ENCODE peak calls at places on chromosomes 2 and 18, in six cellular contexts. V, F, B, E, S and W are unnamed samples.

GRCh38 chr18:43662657-43663056 is 385.4 kb upstream of the SYT4 start:
- DNase-seq in V (no peak), F (no peak), B (no peak), E (no peak), S (peak), W (no peak)

GRCh38 chr2:170816499-170817246 is at the start of gene GAD1:
- DNase-seq in V (peak), F (peak), B (peak), E (peak), S (peak), W (peak)

GRCh38 chr18:52277785-52278184 is 62.2 kb upstream of the DCC start:
- DNase-seq in V (no peak), F (no peak), B (no peak), E (no peak), S (no peak), W (no peak)

GRCh38 chr2:20582600-20583221 is 68.2 kb downstream of the HS1BP3 start:
- DNase-seq in V (no peak), F (no peak), B (no peak), E (peak), S (no peak), W (peak)

GRCh38 chr2:137228566-137228965 is 463.2 kb downstream of the THSD7B start:
- DNase-seq in V (no peak), F (no peak), B (no peak), E (no peak), S (peak), W (no peak)

GRCh38 chr2:239393941-239394340 is 6.9 kb downstream of the HDAC4 start:
- DNase-seq in V (no peak), F (no peak), B (no peak), E (no peak), S (peak), W (no peak)

GRCh38 chr18:61587865-61588264 is 254.6 kb downstream of the CDH20 start:
- DNase-seq in V (no peak), F (no peak), B (no peak), E (no peak), S (no peak), W (no peak)

GRCh38 chr18:41870817-41871216 is 84.2 kb upstream of the PIK3C3 start:
- DNase-seq in V (no peak), F (no peak), B (no peak), E (no peak), S (peak), W (no peak)

GRCh38 chr2:215104226-215104625 is 34.2 kb downstream of the ABCA12 start:
- DNase-seq in V (no peak), F (no peak), B (no peak), E (no peak), S (no peak), W (no peak)

GRCh38 chr18:11387880-11388279 is 221.5 kb upstream of the SLC35G4 start:
- DNase-seq in V (peak), F (no peak), B (peak), E (peak), S (peak), W (peak)

GRCh38 chr2:54041135-54041534 is 70.3 kb upstream of the PSME4 start:
- DNase-seq in V (peak), F (no peak), B (no peak), E (no peak), S (no peak), W (no peak)

GRCh38 chr2:72619622-72620021 is 206.2 kb downstream of the EXOC6B start:
- DNase-seq in V (no peak), F (peak), B (no peak), E (no peak), S (no peak), W (no peak)

GRCh38 chr2:181770145-181770544 is 89.8 kb upstream of the NEUROD1 start:
- DNase-seq in V (no peak), F (no peak), B (no peak), E (no peak), S (peak), W (no peak)

GRCh38 chr2:173452436-173452835 is 97.8 kb downstream of the CDCA7 start:
- DNase-seq in V (no peak), F (no peak), B (no peak), E (no peak), S (no peak), W (no peak)

GRCh38 chr2:11344956-11345671 is 678 bp upstream of the ROCK2 start:
- DNase-seq in V (peak), F (no peak), B (peak), E (peak), S (peak), W (peak)

GRCh38 chr18:49667462-49667861 is 105.6 kb downstream of the LIPG start:
- DNase-seq in V (no peak), F (no peak), B (no peak), E (no peak), S (no peak), W (no peak)

GRCh38 chr2:54149623-54150501 is 34.4 kb downstream of the ACYP2 start:
- DNase-seq in V (no peak), F (no peak), B (no peak), E (no peak), S (peak), W (no peak)

GRCh38 chr18:74914052-74914591 is 294.8 kb downstream of the PTGR3 start:
- DNase-seq in V (no peak), F (no peak), B (no peak), E (no peak), S (no peak), W (no peak)

GRCh38 chr18:26621161-26622026 is 73.0 kb upstream of the KCTD1 start:
- DNase-seq in V (peak), F (peak), B (peak), E (no peak), S (peak), W (peak)

GRCh38 chr18:42583197-42583776 is 532.2 kb downstream of the RIT2 start:
- DNase-seq in V (no peak), F (no peak), B (no peak), E (no peak), S (peak), W (no peak)

GRCh38 chr2:200939832-200940231 is 23.6 kb downstream of the ORC2 start:
- DNase-seq in V (no peak), F (no peak), B (no peak), E (no peak), S (no peak), W (no peak)

GRCh38 chr2:160415991-160416390 is 77.6 kb downstream of the RBMS1 start:
- DNase-seq in V (no peak), F (no peak), B (no peak), E (no peak), S (no peak), W (no peak)

GRCh38 chr2:134581877-134582546 is 136.8 kb downstream of the TMEM163 start:
- DNase-seq in V (no peak), F (no peak), B (no peak), E (no peak), S (no peak), W (no peak)

GRCh38 chr2:62265116-62265515 is 69.2 kb downstream of the B3GNT2 start:
- DNase-seq in V (no peak), F (no peak), B (no peak), E (no peak), S (no peak), W (no peak)

GRCh38 chr2:164621761-164622105 is 451 bp upstream of the GRB14 start:
- DNase-seq in V (no peak), F (no peak), B (no peak), E (no peak), S (no peak), W (no peak)

GRCh38 chr2:33457588-33458247 is 18.7 kb upstream of the RASGRP3 start:
- DNase-seq in V (no peak), F (no peak), B (no peak), E (peak), S (peak), W (peak)

GRCh38 chr18:8835556-8835955 is 130.2 kb downstream of the MTCL1 start:
- DNase-seq in V (no peak), F (no peak), B (no peak), E (peak), S (peak), W (no peak)

GRCh38 chr2:63866009-63866709 is 24.5 kb downstream of the UGP2 start:
- DNase-seq in V (no peak), F (no peak), B (no peak), E (no peak), S (no peak), W (no peak)

GRCh38 chr2:63553049-63553448 is 35.2 kb downstream of the WDPCP start:
- DNase-seq in V (no peak), F (no peak), B (no peak), E (no peak), S (no peak), W (no peak)

GRCh38 chr18:57748770-57749603 is 54.1 kb downstream of the ATP8B1 start:
- DNase-seq in V (no peak), F (no peak), B (no peak), E (no peak), S (peak), W (no peak)

GRCh38 chr2:119823734-119824334 is 64.1 kb downstream of the PTPN4 start:
- DNase-seq in V (peak), F (no peak), B (no peak), E (no peak), S (peak), W (peak)

GRCh38 chr2:164388511-164388910 is 232.8 kb downstream of the GRB14 start:
- DNase-seq in V (no peak), F (no peak), B (peak), E (no peak), S (peak), W (no peak)

GRCh38 chr18:80126797-80127196 is 17.7 kb downstream of the ADNP2 start:
- DNase-seq in V (peak), F (no peak), B (no peak), E (no peak), S (no peak), W (no peak)

GRCh38 chr18:31233550-31234306 is 71.1 kb upstream of the DSC1 start:
- DNase-seq in V (no peak), F (no peak), B (no peak), E (no peak), S (no peak), W (no peak)

GRCh38 chr2:216792222-216793001 is 67.5 kb downstream of the TNP1 start:
- DNase-seq in V (no peak), F (no peak), B (peak), E (peak), S (peak), W (peak)

GRCh38 chr2:235677276-235677788 is 183.5 kb downstream of the AGAP1 start:
- DNase-seq in V (no peak), F (no peak), B (no peak), E (no peak), S (peak), W (no peak)